ENCODE peak calls at places on chromosomes 16 and 17, in nine cellular contexts. G is body of pancreas; Z is A673; R is activated T-cell treated with anti-CD3 and anti-CD28 coated beads, Interleukin-2, amount 50 U/mL, for 48 hours; P is CD4-positive, alpha-beta memory T cell; Y is mesenchymal stem cell; B is activated naive CD4-positive, alpha-beta T cell; Q is activated CD4-positive, alpha-beta T cell treated with anti-CD3 and anti-CD28 coated beads, Interleukin-2, amount 50 U/mL, for 1 hour; U is GM13977. S is an unnamed sample.

GRCh38 chr17:57288034-57288752 is 31.9 kb downstream of the MSI2 start:
- DNase-seq in Q (no peak), P (no peak), Z (no peak), G (no peak), R (no peak), B (no peak), Y (peak; percentile 14), U (no peak), S (no peak)

GRCh38 chr17:16593356-16594102 is 24.5 kb upstream of the ZNF287 start:
- DNase-seq in P (no peak), Z (no peak), B (no peak), U (no peak), Y (peak; percentile 17), Q (no peak), R (no peak), G (no peak), S (no peak)

GRCh38 chr17:55814377-55814776 is 63.5 kb downstream of the PCTP start:
- DNase-seq in R (no peak), Y (no peak), B (no peak), P (no peak), U (no peak), Z (no peak), G (peak; percentile 45), Q (no peak), S (no peak)

GRCh38 chr17:17919169-17920107 is 52.8 kb downstream of the TOM1L2 start:
- DNase-seq in Q (peak; percentile 62), Y (peak; percentile 83), Z (peak; percentile 91), U (peak; percentile 79), G (peak; percentile 79), B (peak; percentile 26), P (peak; percentile 67), R (peak; percentile 71), S (peak; percentile 36)

GRCh38 chr17:47620503-47621245 is 29.0 kb upstream of the KPNB1 start:
- DNase-seq in R (no peak), P (no peak), B (no peak), Z (no peak), Q (no peak), U (no peak), Y (no peak), G (no peak), S (no peak)

GRCh38 chr17:74757931-74758845 is 9.8 kb downstream of the NHERF1 start:
- DNase-seq in Z (no peak), U (no peak), Y (no peak), R (no peak), Q (no peak), B (no peak), P (no peak), G (peak; percentile 65), S (no peak)

GRCh38 chr17:28710948-28711722 is 553 bp downstream of the PROCA1 start:
- DNase-seq in R (peak; percentile 96), G (peak; percentile 82), P (peak; percentile 86), U (peak; percentile 98), Z (peak; percentile 95), B (peak; percentile 71), Q (peak; percentile 87), Y (peak; percentile 90), S (peak; percentile 75)

GRCh38 chr16:83336630-83337029 is 471.1 kb upstream of the HSBP1 start:
- DNase-seq in B (no peak), Y (peak; percentile 35), Z (no peak), U (no peak), P (no peak), Q (no peak), R (no peak), G (no peak), S (no peak)

GRCh38 chr17:41383690-41384089 is 1.6 kb upstream of the KRT34 start:
- DNase-seq in B (no peak), Y (no peak), U (no peak), G (no peak), P (no peak), Q (no peak), Z (no peak), R (no peak), S (no peak)

GRCh38 chr16:57464523-57464922 is 2.0 kb downstream of the POLR2C start:
- DNase-seq in G (no peak), Y (no peak), Z (no peak), B (no peak), R (no peak), U (no peak), P (no peak), Q (no peak), S (no peak)

GRCh38 chr16:88879788-88880055 is 13.3 kb upstream of the PABPN1L start:
- DNase-seq in B (no peak), G (no peak), Q (no peak), Z (no peak), U (no peak), P (no peak), Y (no peak), R (no peak), S (no peak)

GRCh38 chr17:58997756-58998553 is 108.7 kb downstream of the TRIM37 start:
- DNase-seq in P (no peak), R (no peak), G (no peak), B (no peak), Z (no peak), Q (no peak), Y (peak; percentile 26), U (no peak), S (no peak)

GRCh38 chr16:54287758-54288591 is 1.4 kb upstream of the IRX3 start:
- DNase-seq in P (no peak), B (no peak), Y (no peak), U (peak; percentile 36), Z (no peak), R (peak; percentile 18), Q (no peak), G (no peak), S (no peak)

GRCh38 chr17:74748279-74748528 is 224 bp upstream of the NHERF1 start:
- DNase-seq in P (no peak), R (no peak), Q (no peak), Z (no peak), G (no peak), Y (no peak), U (no peak), B (no peak), S (no peak)

GRCh38 chr17:48543854-48544355 is 1.0 kb downstream of the HOXB2 start:
- DNase-seq in U (peak; percentile 65), P (peak; percentile 22), B (no peak), Y (peak; percentile 67), Q (no peak), R (peak; percentile 73), G (no peak), Z (no peak), S (no peak)

GRCh38 chr16:69904495-69905170 is 46.5 kb upstream of the CLEC18A start:
- DNase-seq in U (no peak), Z (no peak), Y (no peak), G (no peak), Q (no peak), P (no peak), R (no peak), B (no peak), S (no peak)

GRCh38 chr17:79482719-79483118 is 128.1 kb downstream of the RBFOX3 start:
- DNase-seq in Q (no peak), Y (no peak), G (no peak), Z (no peak), P (no peak), R (no peak), U (no peak), B (no peak), S (no peak)

GRCh38 chr16:82459580-82460256 is 167.1 kb upstream of the CDH13 start:
- DNase-seq in R (no peak), Q (no peak), Y (no peak), P (no peak), Z (no peak), G (no peak), U (no peak), B (no peak), S (no peak)

GRCh38 chr16:75011634-75012307 is 12.9 kb downstream of the ZNRF1 start:
- DNase-seq in R (peak; percentile 69), Y (peak; percentile 86), U (peak; percentile 60), G (no peak), P (peak; percentile 55), Q (peak; percentile 10), Z (peak; percentile 91), B (no peak), S (no peak)

GRCh38 chr17:6947745-6948144 is 48.1 kb upstream of the ALOX12 start:
- DNase-seq in R (no peak), Z (no peak), P (no peak), Y (no peak), Q (no peak), U (no peak), G (no peak), B (no peak), S (no peak)

GRCh38 chr17:10875411-10875810 is 37.5 kb upstream of the PIRT start:
- DNase-seq in Z (peak; percentile 66), P (no peak), G (no peak), R (peak; percentile 29), B (no peak), U (peak; percentile 10), Q (peak; percentile 1), Y (no peak), S (no peak)

GRCh38 chr17:77744268-77744988 is 214.1 kb upstream of the TNRC6C start:
- DNase-seq in U (no peak), Z (no peak), G (no peak), Q (no peak), R (no peak), B (no peak), P (no peak), Y (no peak), S (no peak)

GRCh38 chr16:13083687-13084086 is 182.3 kb downstream of the SHISA9 start:
- DNase-seq in B (no peak), G (peak; percentile 83), R (no peak), Y (no peak), Z (no peak), U (no peak), P (no peak), Q (no peak), S (no peak)

GRCh38 chr17:80006339-80006720 is 29.3 kb downstream of the TBC1D16 start:
- DNase-seq in Z (no peak), U (no peak), R (no peak), B (no peak), Q (no peak), Y (no peak), P (no peak), G (no peak), S (no peak)

GRCh38 chr17:76549539-76549938 is 9.7 kb downstream of the PRCD start:
- DNase-seq in B (no peak), G (no peak), Q (no peak), Z (no peak), P (no peak), R (no peak), Y (no peak), U (no peak), S (no peak)

GRCh38 chr17:74354123-74354522 is 7.5 kb downstream of the BTBD17 start:
- DNase-seq in G (no peak), Q (peak; percentile 48), R (peak; percentile 80), Z (peak; percentile 73), B (no peak), P (peak; percentile 55), Y (no peak), U (peak; percentile 88), S (no peak)